ENCODE peak calls at places on chromosomes 4 and X, in four cellular contexts. One of them, this sample, is unnamed.

GRCh38 chr4:23819041-23819511 is 70.8 kb downstream of the PPARGC1A start:
- DNase-seq in K562: no peak
- DNase-seq in HepG2: no peak
- DNase-seq in SK-N-SH: no peak
- DNase-seq in this sample: no peak

GRCh38 chr4:1499465-1499864 is 93.2 kb upstream of the NKX1-1 start:
- DNase-seq in K562: no peak
- DNase-seq in HepG2: no peak
- DNase-seq in SK-N-SH: peak
- DNase-seq in this sample: peak

GRCh38 chrX:13377537-13377936 is 57.7 kb upstream of the ATXN3L start:
- DNase-seq in K562: no peak
- DNase-seq in HepG2: no peak
- DNase-seq in SK-N-SH: peak
- DNase-seq in this sample: no peak

GRCh38 chrX:153969125-153969903 is 2.3 kb downstream of the HCFC1 start:
- DNase-seq in K562: no peak
- DNase-seq in HepG2: no peak
- DNase-seq in SK-N-SH: no peak
- DNase-seq in this sample: no peak

GRCh38 chr4:19850909-19851308 is 400.8 kb upstream of the SLIT2 start:
- DNase-seq in K562: no peak
- DNase-seq in HepG2: no peak
- DNase-seq in SK-N-SH: no peak
- DNase-seq in this sample: no peak

GRCh38 chr4:124028172-124028571 is 631.6 kb downstream of the SPRY1 start:
- DNase-seq in K562: no peak
- DNase-seq in HepG2: no peak
- DNase-seq in SK-N-SH: no peak
- DNase-seq in this sample: no peak

GRCh38 chr4:95839891-95840290 is at the start of gene PDHA2:
- DNase-seq in K562: no peak
- DNase-seq in HepG2: no peak
- DNase-seq in SK-N-SH: no peak
- DNase-seq in this sample: peak

GRCh38 chr4:88200186-88200585 is 41.7 kb upstream of the ABCG2 start:
- DNase-seq in K562: no peak
- DNase-seq in HepG2: no peak
- DNase-seq in SK-N-SH: no peak
- DNase-seq in this sample: no peak

GRCh38 chrX:4185086-4185485 is 471.6 kb upstream of the PRKX start:
- DNase-seq in K562: no peak
- DNase-seq in HepG2: no peak
- DNase-seq in SK-N-SH: no peak
- DNase-seq in this sample: no peak

GRCh38 chr4:118032691-118033090 is 1.6 kb upstream of the NDST3 start:
- DNase-seq in K562: no peak
- DNase-seq in HepG2: no peak
- DNase-seq in SK-N-SH: peak
- DNase-seq in this sample: peak

GRCh38 chr4:185859106-185859505 is 47.1 kb upstream of the SORBS2 start:
- DNase-seq in K562: no peak
- DNase-seq in HepG2: no peak
- DNase-seq in SK-N-SH: no peak
- DNase-seq in this sample: no peak

GRCh38 chr4:154559141-154559841 is 3.5 kb upstream of the FGB start:
- DNase-seq in K562: peak
- DNase-seq in HepG2: peak
- DNase-seq in SK-N-SH: peak
- DNase-seq in this sample: peak

GRCh38 chr4:153643406-153644016 is 40.6 kb upstream of the TLR2 start:
- DNase-seq in K562: peak
- DNase-seq in HepG2: peak
- DNase-seq in SK-N-SH: peak
- DNase-seq in this sample: no peak

GRCh38 chr4:8908206-8908893 is 36.7 kb upstream of the HMX1 start:
- DNase-seq in K562: no peak
- DNase-seq in HepG2: no peak
- DNase-seq in SK-N-SH: peak
- DNase-seq in this sample: no peak

DNA sequence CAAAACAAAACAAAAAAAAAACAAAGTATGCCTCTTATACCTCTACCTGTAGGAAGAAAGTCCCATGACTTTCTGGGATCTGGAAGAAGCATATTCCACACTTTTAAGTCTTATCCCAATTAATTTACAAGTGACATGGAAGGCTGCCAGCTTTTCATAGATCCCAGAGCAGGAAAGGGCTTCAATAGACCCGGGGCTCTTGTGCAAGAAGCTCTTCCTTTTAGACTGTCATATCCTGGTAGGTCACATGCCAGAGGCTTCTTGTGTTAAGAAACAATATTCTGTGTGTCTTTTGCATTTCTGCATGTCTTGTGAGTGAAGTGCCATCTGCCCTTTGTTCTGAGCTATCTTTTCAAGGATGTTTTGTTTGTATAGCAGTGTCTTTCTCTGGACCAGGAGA is 84.4 kb upstream of the PHOX2B start:
- DNase-seq in K562: no peak
- DNase-seq in HepG2: no peak
- DNase-seq in SK-N-SH: no peak
- DNase-seq in this sample: no peak
- TF ChIP-seq FOXJ3 in K562: no peak
- TF ChIP-seq FOXJ3 in HepG2: no peak
- TF ChIP-seq FOXJ3 in SK-N-SH: no peak
- TF ChIP-seq FOXJ3 in this sample: no peak

GRCh38 chr4:65789850-65790249 is 119.6 kb upstream of the EPHA5 start:
- DNase-seq in K562: no peak
- DNase-seq in HepG2: no peak
- DNase-seq in SK-N-SH: no peak
- DNase-seq in this sample: no peak
- TF ChIP-seq FOXJ3 in K562: no peak
- TF ChIP-seq FOXJ3 in HepG2: no peak
- TF ChIP-seq FOXJ3 in SK-N-SH: no peak
- TF ChIP-seq FOXJ3 in this sample: no peak

GRCh38 chrX:101377542-101377941 is 8.4 kb downstream of the BTK start:
- DNase-seq in K562: no peak
- DNase-seq in HepG2: no peak
- DNase-seq in SK-N-SH: no peak
- DNase-seq in this sample: no peak
- TF ChIP-seq FOXJ3 in K562: no peak
- TF ChIP-seq FOXJ3 in HepG2: no peak
- TF ChIP-seq FOXJ3 in SK-N-SH: no peak
- TF ChIP-seq FOXJ3 in this sample: no peak

GRCh38 chr4:83618431-83618830 is 82.5 kb downstream of the GPAT3 start:
- DNase-seq in K562: peak
- DNase-seq in HepG2: peak
- DNase-seq in SK-N-SH: no peak
- DNase-seq in this sample: no peak
- TF ChIP-seq FOXJ3 in K562: no peak
- TF ChIP-seq FOXJ3 in HepG2: no peak
- TF ChIP-seq FOXJ3 in SK-N-SH: no peak
- TF ChIP-seq FOXJ3 in this sample: no peak

GRCh38 chrX:21725498-21725897 is 32.4 kb downstream of the SMPX start:
- DNase-seq in K562: no peak
- DNase-seq in HepG2: peak
- DNase-seq in SK-N-SH: peak
- DNase-seq in this sample: no peak
- TF ChIP-seq FOXJ3 in K562: no peak
- TF ChIP-seq FOXJ3 in HepG2: no peak
- TF ChIP-seq FOXJ3 in SK-N-SH: no peak
- TF ChIP-seq FOXJ3 in this sample: no peak

GRCh38 chr4:101201421-101201820 is 145.9 kb downstream of the PPP3CA start:
- DNase-seq in K562: no peak
- DNase-seq in HepG2: no peak
- DNase-seq in SK-N-SH: no peak
- DNase-seq in this sample: no peak

GRCh38 chr4:101208171-101208570 is 139.2 kb downstream of the PPP3CA start:
- DNase-seq in K562: no peak
- DNase-seq in HepG2: no peak
- DNase-seq in SK-N-SH: no peak
- DNase-seq in this sample: no peak

GRCh38 chr4:101211146-101211553 is 136.2 kb downstream of the PPP3CA start:
- DNase-seq in K562: no peak
- DNase-seq in HepG2: peak
- DNase-seq in SK-N-SH: no peak
- DNase-seq in this sample: no peak

GRCh38 chr4:101210331-101210730 is 137.0 kb downstream of the PPP3CA start:
- DNase-seq in K562: no peak
- DNase-seq in HepG2: no peak
- DNase-seq in SK-N-SH: no peak
- DNase-seq in this sample: no peak

DNA sequence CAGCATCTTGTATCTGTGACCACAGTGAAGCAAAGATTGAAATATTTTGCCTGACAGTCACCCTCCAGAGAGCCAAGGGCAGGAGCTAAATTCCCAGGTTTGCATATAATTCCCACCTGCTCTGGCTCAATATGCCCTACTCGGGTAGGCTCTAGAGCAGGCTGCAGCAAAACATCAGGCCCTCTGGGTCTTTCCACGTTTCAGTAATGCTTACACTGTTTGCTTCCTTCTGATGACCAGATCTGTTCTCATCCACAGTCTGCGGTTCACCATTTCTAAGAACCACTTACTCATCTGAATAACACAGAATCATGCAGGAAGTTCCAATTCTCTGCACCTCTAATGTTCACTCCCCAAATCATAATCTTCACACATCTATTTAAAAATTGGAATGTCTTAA is 141.4 kb downstream of the PPP3CA start:
- DNase-seq in K562: no peak
- DNase-seq in HepG2: no peak
- DNase-seq in SK-N-SH: no peak
- DNase-seq in this sample: no peak
- TF ChIP-seq FOXJ3 in K562: no peak
- TF ChIP-seq FOXJ3 in HepG2: no peak
- TF ChIP-seq FOXJ3 in SK-N-SH: no peak
- TF ChIP-seq FOXJ3 in this sample: no peak

This sample was measured in WTC11.